ENCODE peak calls at places on chromosomes 3 and 15, in eight cellular contexts. D is body of pancreas, H is upper lobe of left lung, N is uterus, S is transverse colon, X is stomach, P is K562, B is adrenal gland. L is an unnamed sample.

GRCh38 chr3:42148982-42149432 is 57.9 kb downstream of the TRAK1 start:
- DNase-seq in D (peak; percentile 19), H (peak; percentile 29), N (peak; percentile 65), S (peak; percentile 40), X (peak; percentile 40), P (peak; percentile 83), B (peak; percentile 60), L (peak; percentile 87)

GRCh38 chr15:73264881-73265280 is 103.9 kb downstream of the HCN4 start:
- DNase-seq in D (no peak), H (no peak), N (no peak), S (no peak), X (no peak), P (no peak), B (no peak), L (no peak)

GRCh38 chr15:92809880-92810361 is 90.2 kb upstream of the CHD2 start:
- DNase-seq in D (peak; percentile 65), H (peak; percentile 69), N (no peak), S (peak; percentile 68), X (no peak), P (peak; percentile 57), B (peak; percentile 64), L (peak; percentile 80)

GRCh38 chr3:129304141-129304540 is 25.5 kb downstream of the HMCES start:
- DNase-seq in D (no peak), H (no peak), N (no peak), S (no peak), X (no peak), P (no peak), B (no peak), L (no peak)

GRCh38 chr15:32818758-32819405 is 101.1 kb downstream of the GREM1 start:
- DNase-seq in D (no peak), H (no peak), N (peak; percentile 28), S (no peak), X (no peak), P (no peak), B (no peak), L (no peak)

GRCh38 chr3:100650651-100651611 is 41.5 kb downstream of the ADGRG7 start:
- DNase-seq in D (no peak), H (no peak), N (no peak), S (no peak), X (no peak), P (peak; percentile 13), B (no peak), L (no peak)

GRCh38 chr3:176120507-176120906 is 1076.8 kb downstream of the TBL1XR1 start:
- DNase-seq in D (no peak), H (no peak), N (no peak), S (no peak), X (no peak), P (no peak), B (no peak), L (no peak)

GRCh38 chr15:41511331-41512077 is 2.1 kb downstream of the LTK start:
- DNase-seq in D (peak; percentile 41), H (no peak), N (no peak), S (peak; percentile 60), X (peak; percentile 60), P (no peak), B (no peak), L (no peak)

GRCh38 chr3:53804697-53805462 is 41.3 kb downstream of the CHDH start:
- DNase-seq in D (no peak), H (no peak), N (peak; percentile 35), S (no peak), X (no peak), P (no peak), B (no peak), L (peak; percentile 40)

GRCh38 chr3:141405025-141405424 is 36.7 kb downstream of the ZBTB38 start:
- DNase-seq in D (no peak), H (no peak), N (no peak), S (no peak), X (no peak), P (no peak), B (no peak), L (no peak)

GRCh38 chr3:48426401-48426909 is 3.4 kb downstream of the PLXNB1 start:
- DNase-seq in D (no peak), H (no peak), N (no peak), S (no peak), X (no peak), P (no peak), B (no peak), L (peak; percentile 79)

GRCh38 chr15:37109952-37110630 is 9.7 kb upstream of the MEIS2 start:
- DNase-seq in D (peak; percentile 62), H (no peak), N (peak; percentile 65), S (no peak), X (no peak), P (no peak), B (peak; percentile 87), L (peak; percentile 89)

GRCh38 chr3:73497646-73498406 is 126.9 kb downstream of the PDZRN3 start:
- DNase-seq in D (no peak), H (no peak), N (no peak), S (no peak), X (no peak), P (no peak), B (no peak), L (no peak)

DNA sequence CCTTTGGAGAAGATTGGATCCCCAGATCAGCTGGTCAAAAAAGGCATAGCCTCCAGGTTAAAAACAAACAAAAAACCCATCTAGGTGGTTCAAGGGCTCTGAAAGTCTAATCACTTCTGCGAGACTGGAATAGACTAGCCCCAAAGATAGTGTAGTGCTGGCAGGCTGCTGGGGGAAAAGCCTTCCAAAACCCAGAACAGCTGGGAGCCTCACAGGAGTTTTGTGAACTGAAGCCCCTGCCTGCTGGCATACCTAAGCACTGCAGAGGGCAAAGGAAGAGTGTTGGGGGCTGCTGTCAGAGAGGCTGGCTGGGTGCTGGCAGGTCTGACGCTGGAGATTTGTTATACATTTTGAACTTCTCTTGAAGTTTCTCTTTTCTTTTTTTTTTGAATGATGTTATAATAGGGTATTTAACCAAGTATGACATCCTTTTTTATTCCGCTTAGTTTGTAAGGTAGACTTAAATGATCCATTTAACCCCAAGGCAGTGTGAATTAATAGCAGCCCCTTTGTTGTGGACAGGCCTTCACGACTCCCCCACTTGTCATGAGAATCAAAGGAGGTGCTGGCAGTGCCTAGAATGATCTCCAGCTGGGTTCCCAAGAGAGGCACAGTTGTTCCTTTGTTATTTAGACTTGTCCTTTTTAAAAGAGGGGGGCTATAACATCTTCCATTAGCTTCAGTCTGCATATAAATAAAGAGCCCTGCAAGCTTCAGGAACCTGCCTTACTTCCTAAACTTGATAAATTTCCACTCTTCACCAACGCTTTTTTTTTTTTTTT is 53.9 kb downstream of the CRTC3 start:
- DNase-seq in D (no peak), H (no peak), N (no peak), S (no peak), X (no peak), P (no peak), B (no peak), L (no peak)
- H3K4me1 ChIP-seq in D (peaks cover 6% of the 10 kb centered on the region), H (peaks cover 16% of the 10 kb centered on the region), N (no peaks in the 10 kb centered on the region), S (peaks cover 4% of the 10 kb centered on the region), X (peaks cover 55% of the 10 kb centered on the region), P (peaks cover 4% of the 10 kb centered on the region), B (no peaks in the 10 kb centered on the region), L (peaks cover 45% of the 10 kb centered on the region)

DNA sequence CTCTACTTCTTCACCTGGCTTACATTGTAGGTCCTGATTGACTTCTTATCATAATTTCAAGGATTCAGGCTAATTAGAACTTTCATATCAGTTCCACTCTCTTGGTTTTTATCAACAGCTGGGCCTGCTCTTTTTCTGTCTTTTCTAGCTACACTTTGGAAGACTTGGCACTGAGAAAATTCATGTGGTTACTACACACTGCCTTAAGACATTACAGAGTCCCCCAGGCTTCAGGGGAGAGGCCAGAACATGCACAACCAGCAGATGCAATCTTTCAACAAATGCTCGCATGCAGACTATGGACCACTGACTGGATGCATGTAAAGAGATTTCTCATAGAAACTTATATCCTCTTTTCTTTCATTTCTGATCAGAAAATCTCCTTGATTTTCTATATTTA is 423.5 kb downstream of the TUSC7 start:
- DNase-seq in D (no peak), H (no peak), N (no peak), S (no peak), X (no peak), P (no peak), B (no peak), L (no peak)
- TF ChIP-seq POLR2A in D (no peak), H (no peak), N (no peak), S (no peak), X (no peak), P (no peak), B (no peak), L (no peak)

GRCh38 chr3:107034142-107034541 is 343.1 kb upstream of the CCDC54 start:
- DNase-seq in D (no peak), H (no peak), N (no peak), S (no peak), X (no peak), P (no peak), B (no peak), L (no peak)
- H3K4me1 ChIP-seq in D (no peaks in the 10 kb centered on the region), H (no peaks in the 10 kb centered on the region), N (no peaks in the 10 kb centered on the region), S (no peaks in the 10 kb centered on the region), X (no peaks in the 10 kb centered on the region), P (no peaks in the 10 kb centered on the region), B (no peaks in the 10 kb centered on the region), L (no peaks in the 10 kb centered on the region)

GRCh38 chr3:125031544-125031943 is 24.3 kb downstream of the HEG1 start:
- DNase-seq in D (no peak), H (no peak), N (no peak), S (no peak), X (no peak), P (no peak), B (no peak), L (no peak)

GRCh38 chr3:125032683-125033082 is 23.1 kb downstream of the HEG1 start:
- DNase-seq in D (no peak), H (no peak), N (no peak), S (no peak), X (no peak), P (no peak), B (no peak), L (no peak)

GRCh38 chr3:125033616-125034015 is 22.2 kb downstream of the HEG1 start:
- DNase-seq in D (no peak), H (no peak), N (no peak), S (no peak), X (no peak), P (no peak), B (no peak), L (no peak)

GRCh38 chr3:125033135-125033534 is 22.7 kb downstream of the HEG1 start:
- DNase-seq in D (peak; percentile 66), H (no peak), N (no peak), S (no peak), X (no peak), P (no peak), B (no peak), L (no peak)

DNA sequence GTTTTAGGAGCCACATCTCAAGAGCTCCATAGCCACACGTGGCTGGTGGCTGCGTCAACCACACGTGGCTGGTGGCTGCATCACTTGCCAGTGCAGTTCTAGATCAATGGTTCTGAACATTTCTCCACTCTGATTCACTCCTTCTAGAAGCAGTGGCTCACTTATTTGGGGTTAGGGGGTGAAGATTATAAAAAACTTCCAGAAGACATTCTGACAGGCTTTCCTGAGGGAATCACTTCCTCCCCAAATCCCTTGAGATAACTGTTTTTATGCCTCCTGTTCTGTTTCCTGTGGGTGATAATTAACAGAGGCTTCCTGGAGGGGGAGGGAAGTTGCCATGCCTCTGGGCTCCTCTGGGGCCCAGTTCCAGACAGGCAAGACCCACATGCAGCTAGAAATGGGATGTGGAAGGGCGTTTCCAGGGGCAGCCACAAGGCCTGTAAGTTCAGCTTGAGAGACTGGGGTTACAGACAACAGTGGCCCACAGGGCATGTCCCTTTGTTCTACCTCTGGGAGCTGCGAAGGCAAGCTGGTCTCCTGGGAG is 23.6 kb downstream of the HEG1 start:
- DNase-seq in D (no peak), H (no peak), N (no peak), S (no peak), X (no peak), P (no peak), B (peak; percentile 45), L (no peak)
- TF ChIP-seq POLR2A in D (no peak), H (no peak), N (no peak), S (no peak), X (no peak), P (no peak), B (no peak), L (no peak)

L was measured in sigmoid colon.